ENCODE peak calls at places on chromosomes 5 and 9, in five cellular contexts. H, S, M, Z and Q are unnamed samples.

GRCh38 chr5:39233783-39234182 is 14.4 kb upstream of the FYB1 start:
- DNase-seq in H (no peak), S (no peak), M (no peak), Z (no peak), Q (no peak)

GRCh38 chr5:135238622-135239460 is 160.2 kb downstream of the MACROH2A1 start:
- DNase-seq in H (no peak), S (no peak), M (peak; percentile 11), Z (no peak), Q (no peak)

GRCh38 chr5:143437666-143438273 is 34.3 kb upstream of the NR3C1 start:
- DNase-seq in H (no peak), S (no peak), M (no peak), Z (no peak), Q (no peak)

GRCh38 chr9:109733690-109734089 is 46.3 kb upstream of the PALM2AKAP2 start:
- DNase-seq in H (peak; percentile 47), S (peak; percentile 79), M (no peak), Z (no peak), Q (no peak)

GRCh38 chr5:162068412-162068811 is 839 bp downstream of the GABRG2 start:
- DNase-seq in H (peak; percentile 30), S (peak; percentile 27), M (peak; percentile 16), Z (no peak), Q (no peak)

GRCh38 chr9:109468927-109469326 is 29.2 kb downstream of the PTPN3 start:
- DNase-seq in H (no peak), S (peak; percentile 54), M (no peak), Z (no peak), Q (no peak)

GRCh38 chr9:136122425-136123383 is 4.0 kb upstream of the TMEM250 start:
- DNase-seq in H (peak; percentile 66), S (no peak), M (peak; percentile 71), Z (peak; percentile 82), Q (peak; percentile 32)

GRCh38 chr9:135904121-135904520 is 3.2 kb downstream of the CAMSAP1 start:
- DNase-seq in H (no peak), S (no peak), M (no peak), Z (no peak), Q (no peak)

GRCh38 chr9:3525088-3525835 is 539 bp downstream of the RFX3 start:
- DNase-seq in H (no peak), S (peak; percentile 6), M (no peak), Z (peak; percentile 53), Q (no peak)

GRCh38 chr5:16877267-16877935 is 58.7 kb downstream of the MYO10 start:
- DNase-seq in H (no peak), S (no peak), M (no peak), Z (no peak), Q (no peak)

GRCh38 chr5:38650540-38651275 is 94.3 kb upstream of the LIFR start:
- DNase-seq in H (no peak), S (peak; percentile 27), M (no peak), Z (no peak), Q (no peak)

GRCh38 chr5:143161893-143162520 is 241.5 kb downstream of the NR3C1 start:
- DNase-seq in H (peak; percentile 68), S (no peak), M (peak; percentile 26), Z (peak; percentile 57), Q (no peak)

GRCh38 chr9:75108571-75108970 is 20.3 kb downstream of the OSTF1 start:
- DNase-seq in H (peak; percentile 58), S (no peak), M (no peak), Z (peak; percentile 62), Q (no peak)

GRCh38 chr9:70136632-70137031 is 93.0 kb downstream of the MAMDC2 start:
- DNase-seq in H (no peak), S (peak; percentile 83), M (no peak), Z (no peak), Q (no peak)

GRCh38 chr9:129584136-129584535 is 36.8 kb downstream of the C9orf50 start:
- DNase-seq in H (peak; percentile 88), S (peak; percentile 64), M (peak; percentile 79), Z (peak; percentile 80), Q (no peak)

GRCh38 chr5:43019615-43020293 is 20.4 kb downstream of the ANXA2R start:
- DNase-seq in H (peak; percentile 89), S (no peak), M (peak; percentile 79), Z (peak; percentile 81), Q (no peak)

GRCh38 chr5:64207978-64208377 is 42.3 kb downstream of the RNF180 start:
- DNase-seq in H (no peak), S (peak; percentile 11), M (no peak), Z (no peak), Q (no peak)

DNA sequence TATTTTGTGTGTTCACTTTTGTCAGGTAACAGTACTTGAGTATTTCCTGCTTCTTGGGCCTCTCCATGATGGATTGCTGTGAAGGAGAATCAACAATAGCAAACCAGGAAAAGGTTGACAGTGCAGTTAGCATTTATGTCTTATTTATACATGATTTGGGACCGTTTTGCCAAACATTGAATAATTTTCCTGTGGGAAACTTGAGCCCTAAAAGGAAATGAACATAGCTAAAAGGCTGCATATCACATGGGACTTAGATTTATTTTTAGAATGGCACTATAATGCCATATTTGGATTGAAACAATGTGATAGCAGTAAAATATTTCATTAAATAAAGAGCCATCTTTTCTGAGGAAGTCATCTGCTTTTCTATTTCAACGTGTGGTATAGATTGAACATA is 15.3 kb downstream of the GPR21 start:
- DNase-seq in H (no peak), S (no peak), M (no peak), Z (no peak), Q (no peak)
- H3K27ac ChIP-seq in H (no peak overlapping the region), S (no peak overlapping the region), M (peak overlapping the region; percentile 0), Z (peak overlapping the region; percentile 64), Q (no peak overlapping the region)

GRCh38 chr5:96628406-96628805 is 33.8 kb upstream of the CAST start:
- DNase-seq in H (no peak), S (no peak), M (no peak), Z (no peak), Q (no peak)

GRCh38 chr5:96627792-96628191 is 34.4 kb upstream of the CAST start:
- DNase-seq in H (no peak), S (no peak), M (no peak), Z (no peak), Q (no peak)

GRCh38 chr5:96624631-96625030 is 37.5 kb upstream of the CAST start:
- DNase-seq in H (no peak), S (no peak), M (no peak), Z (no peak), Q (no peak)

GRCh38 chr5:96629774-96630173 is 32.4 kb upstream of the CAST start:
- DNase-seq in H (no peak), S (peak; percentile 99), M (no peak), Z (no peak), Q (no peak)

GRCh38 chr5:96626956-96627355 is 35.2 kb upstream of the CAST start:
- DNase-seq in H (no peak), S (peak; percentile 86), M (no peak), Z (no peak), Q (no peak)
- H3K27ac ChIP-seq in H (no peak overlapping the region), S (peak overlapping the region; percentile 26), M (no peak overlapping the region), Z (no peak overlapping the region), Q (no peak overlapping the region)

DNA sequence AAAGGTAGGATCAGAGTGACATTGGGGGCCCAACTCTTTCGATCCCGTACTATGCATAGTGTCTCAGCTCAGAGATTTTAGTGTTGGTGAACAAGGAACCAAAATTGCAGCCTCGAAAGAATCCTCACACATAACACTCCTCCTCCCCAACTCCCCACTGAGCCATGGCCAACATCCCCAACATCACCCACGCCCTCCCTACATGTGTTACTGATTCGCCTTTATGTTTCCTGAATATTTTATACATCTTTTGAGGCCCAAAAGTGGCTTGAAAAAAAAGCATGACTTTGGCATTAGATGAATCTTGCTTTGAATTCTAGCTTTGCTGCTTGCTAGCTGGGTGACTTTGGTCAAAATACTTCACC is 45.2 kb downstream of the PLAC8L1 start:
- DNase-seq in H (no peak), S (no peak), M (no peak), Z (no peak), Q (no peak)
- H3K27ac ChIP-seq in H (no peak overlapping the region), S (no peak overlapping the region), M (no peak overlapping the region), Z (no peak overlapping the region), Q (no peak overlapping the region)

GRCh38 chr9:36208521-36209253 is 18.0 kb downstream of the CLTA start:
- DNase-seq in H (no peak), S (no peak), M (no peak), Z (no peak), Q (no peak)
- H3K27ac ChIP-seq in H (no peak overlapping the region), S (no peak overlapping the region), M (no peak overlapping the region), Z (peak overlapping the region; percentile 84), Q (peak overlapping the region; percentile 87)

GRCh38 chr5:29370248-29370647 is 1823.2 kb upstream of the CDH6 start:
- DNase-seq in H (no peak), S (no peak), M (no peak), Z (no peak), Q (no peak)

GRCh38 chr5:29367176-29367833 is 1826.2 kb upstream of the CDH6 start:
- DNase-seq in H (no peak), S (no peak), M (no peak), Z (no peak), Q (no peak)
- H3K27ac ChIP-seq in H (no peak overlapping the region), S (no peak overlapping the region), M (no peak overlapping the region), Z (no peak overlapping the region), Q (no peak overlapping the region)

GRCh38 chr5:166188482-166188881 is 2103.0 kb upstream of the WWC1 start:
- DNase-seq in H (no peak), S (no peak), M (no peak), Z (no peak), Q (no peak)
- H3K27ac ChIP-seq in H (no peak overlapping the region), S (no peak overlapping the region), M (no peak overlapping the region), Z (no peak overlapping the region), Q (no peak overlapping the region)

GRCh38 chr5:112411903-112412302 is 7.2 kb downstream of the EPB41L4A start:
- DNase-seq in H (no peak), S (no peak), M (no peak), Z (no peak), Q (no peak)
- H3K27ac ChIP-seq in H (no peak overlapping the region), S (no peak overlapping the region), M (no peak overlapping the region), Z (no peak overlapping the region), Q (no peak overlapping the region)